ENCODE peak calls at places on chromosomes 1 and 21, in ten cellular contexts. L is NCI-H2081 treated with DMSO at 0.1 percent for 48 hours; G is Peyer's patch; C is colonic mucosa; M is hepatocyte; A is nephron progenitor cell; R is NCI-H2107; N is IMR-90; K is stimulated activated CD4-positive, alpha-beta T cell treated with anti-CD3 and anti-CD28 coated beads, TNF-alpha, amount 100 ng/mL, for 4 hours; P is C1 segment of cervical spinal cord. W is an unnamed sample.

GRCh38 chr1:38561699-38562098 is 297.9 kb downstream of the RRAGC start:
- DNase-seq in P (no peak), G (no peak), L (no peak), M (no peak), A (peak), C (no peak), R (no peak), K (no peak), N (no peak), W (no peak)

GRCh38 chr21:30426732-30427131 is 1.0 kb upstream of the KRTAP13-3 start:
- DNase-seq in A (no peak), N (no peak), G (no peak), P (no peak), M (no peak), R (no peak), C (no peak), L (no peak), K (no peak), W (no peak)

GRCh38 chr1:116122955-116123757 is 12.0 kb downstream of the MAB21L3 start:
- DNase-seq in R (no peak), N (peak), K (no peak), G (peak), A (no peak), M (peak), L (no peak), C (peak), P (no peak), W (peak)

GRCh38 chr21:31298618-31299269 is 45.3 kb downstream of the TIAM1 start:
- DNase-seq in C (no peak), L (no peak), P (no peak), K (no peak), N (no peak), A (no peak), G (no peak), M (no peak), R (no peak), W (no peak)

GRCh38 chr1:230067441-230067870 is 418 bp downstream of the GALNT2 start:
- DNase-seq in G (no peak), C (peak), K (no peak), N (no peak), M (no peak), L (no peak), R (no peak), A (no peak), P (peak), W (peak)

GRCh38 chr1:201766117-201766863 is 62.7 kb upstream of the IPO9 start:
- DNase-seq in G (no peak), L (no peak), C (no peak), M (no peak), P (no peak), N (peak), K (no peak), R (no peak), A (no peak), W (peak)

GRCh38 chr1:23799570-23800395 is 771 bp downstream of the GALE start:
- DNase-seq in M (peak), L (no peak), N (peak), K (no peak), R (no peak), P (no peak), C (peak), G (peak), A (peak), W (peak)

GRCh38 chr21:34536820-34537219 is 24.8 kb upstream of the KCNE1 start:
- DNase-seq in C (no peak), A (no peak), K (no peak), R (no peak), G (no peak), L (no peak), M (peak), N (peak), P (no peak), W (peak)

GRCh38 chr1:214588963-214589597 is 13.9 kb upstream of the CENPF start:
- DNase-seq in N (peak), G (no peak), A (no peak), M (no peak), K (no peak), P (no peak), C (no peak), R (no peak), L (no peak), W (no peak)

GRCh38 chr1:188689542-188689941 is 1788.1 kb downstream of the BRINP3 start:
- DNase-seq in G (no peak), L (no peak), N (peak), R (no peak), M (no peak), P (no peak), C (no peak), A (no peak), K (no peak), W (no peak)

GRCh38 chr1:109251277-109252166 is 2.2 kb downstream of the CELSR2 start:
- DNase-seq in M (no peak), P (no peak), N (no peak), A (no peak), L (no peak), C (no peak), K (no peak), G (no peak), R (no peak), W (no peak)

GRCh38 chr21:14836950-14837349 is 227.8 kb downstream of the NRIP1 start:
- DNase-seq in K (no peak), P (no peak), N (peak), L (no peak), M (no peak), A (no peak), R (no peak), G (no peak), C (no peak), W (no peak)

GRCh38 chr1:183739640-183740385 is 65.1 kb upstream of the RGL1 start:
- DNase-seq in A (no peak), C (no peak), N (peak), M (peak), G (no peak), L (no peak), P (no peak), K (no peak), R (no peak), W (peak)

GRCh38 chr21:45011911-45012660 is 62.3 kb upstream of the ADARB1 start:
- DNase-seq in M (peak), R (no peak), C (no peak), G (no peak), K (no peak), N (peak), L (no peak), P (no peak), A (peak), W (peak)

GRCh38 chr1:4380564-4381168 is 273.7 kb upstream of the AJAP1 start:
- DNase-seq in R (no peak), K (no peak), L (no peak), P (no peak), A (no peak), C (no peak), G (no peak), M (no peak), N (no peak), W (peak)

GRCh38 chr1:23019851-23020625 is 770 bp downstream of the KDM1A start:
- DNase-seq in G (peak), M (peak), K (no peak), A (peak), P (no peak), N (peak), L (no peak), R (no peak), C (peak), W (peak)

GRCh38 chr1:21511579-21512522 is 2.6 kb downstream of the ALPL start:
- DNase-seq in N (peak), A (no peak), L (no peak), R (no peak), P (no peak), C (no peak), M (peak), G (peak), K (no peak), W (peak)

GRCh38 chr1:89022167-89022959 is at the start of gene GBP3:
- DNase-seq in C (no peak), G (no peak), R (no peak), A (no peak), M (peak), K (no peak), P (no peak), N (peak), L (no peak), W (peak)

W was measured in AG10803.